ENCODE peak calls at places on chromosome 9, in five cellular contexts. S is Peyer's patch, O is fibroblast of lung, W is heart right ventricle, N is DND-41. T is an unnamed sample. For H3K36me3, the result is how much of the 10 kb centered on the place peaks cover.

GRCh38 chr9:133973791-133974630 is 18.1 kb downstream of the VAV2 start:
- DNase-seq in S (peak), O (no peak), W (no peak), N (no peak), T (no peak)

GRCh38 chr9:131701789-131702337 is 38.0 kb downstream of the RAPGEF1 start:
- DNase-seq in S (no peak), O (no peak), W (no peak), N (no peak), T (no peak)

GRCh38 chr9:81074261-81074660 is 615.1 kb downstream of the TLE1 start:
- DNase-seq in S (no peak), O (no peak), W (no peak), N (no peak), T (no peak)

GRCh38 chr9:93355827-93356226 is 95.7 kb upstream of the FAM120A start:
- DNase-seq in S (no peak), O (no peak), W (no peak), N (no peak), T (no peak)

GRCh38 chr9:908806-909205 is 67.3 kb downstream of the DMRT1 start:
- DNase-seq in S (no peak), O (no peak), W (no peak), N (no peak), T (no peak)

GRCh38 chr9:673966-674526 is 167.5 kb upstream of the DMRT1 start:
- DNase-seq in S (no peak), O (no peak), W (no peak), N (no peak), T (no peak)

GRCh38 chr9:112378441-112379176 is 1.3 kb upstream of the HSDL2 start:
- DNase-seq in S (peak), O (no peak), W (no peak), N (peak), T (no peak)

GRCh38 chr9:87792831-87793288 is 66.9 kb downstream of the CTSL start:
- DNase-seq in S (no peak), O (peak), W (peak), N (no peak), T (peak)

GRCh38 chr9:91678807-91679206 is 255.2 kb upstream of the NFIL3 start:
- DNase-seq in S (no peak), O (no peak), W (no peak), N (no peak), T (no peak)

GRCh38 chr9:133103183-133103986 is 17.7 kb downstream of the RALGDS start:
- DNase-seq in S (peak), O (peak), W (peak), N (peak), T (no peak)

GRCh38 chr9:113589890-113590289 is 126.4 kb downstream of the RGS3 start:
- DNase-seq in S (no peak), O (peak), W (no peak), N (no peak), T (no peak)

GRCh38 chr9:27154923-27155322 is 45.9 kb downstream of the TEK start:
- DNase-seq in S (no peak), O (peak), W (no peak), N (no peak), T (peak)

GRCh38 chr9:33852216-33852826 is 35.4 kb downstream of the UBE2R2 start:
- DNase-seq in S (peak), O (peak), W (peak), N (no peak), T (no peak)

GRCh38 chr9:120353501-120353900 is 226.5 kb downstream of the CDK5RAP2 start:
- DNase-seq in S (no peak), O (peak), W (no peak), N (no peak), T (peak)

GRCh38 chr9:119834064-119834620 is 464.9 kb upstream of the BRINP1 start:
- DNase-seq in S (no peak), O (no peak), W (no peak), N (no peak), T (no peak)

GRCh38 chr9:131302244-131303075 is 12.9 kb downstream of the PLPP7 start:
- DNase-seq in S (no peak), O (no peak), W (no peak), N (no peak), T (no peak)

GRCh38 chr9:734831-735511 is 106.5 kb upstream of the DMRT1 start:
- DNase-seq in S (no peak), O (peak), W (peak), N (no peak), T (peak)

GRCh38 chr9:20463823-20464222 is 158.5 kb downstream of the MLLT3 start:
- DNase-seq in S (no peak), O (no peak), W (no peak), N (no peak), T (no peak)

GRCh38 chr9:86042226-86042625 is 57.1 kb downstream of the GOLM1 start:
- DNase-seq in S (no peak), O (no peak), W (no peak), N (no peak), T (no peak)

GRCh38 chr9:89436963-89437625 is 60.8 kb downstream of the SEMA4D start:
- DNase-seq in S (peak), O (no peak), W (no peak), N (no peak), T (no peak)

GRCh38 chr9:110808599-110808980 is 140.0 kb downstream of the MUSK start:
- DNase-seq in S (no peak), O (no peak), W (no peak), N (no peak), T (no peak)

GRCh38 chr9:96674914-96675538 is 19.9 kb upstream of the PRXL2C start:
- DNase-seq in S (no peak), O (peak), W (no peak), N (no peak), T (no peak)

GRCh38 chr9:16023466-16023865 is 470.6 kb downstream of the CCDC171 start:
- DNase-seq in S (no peak), O (peak), W (no peak), N (no peak), T (no peak)

GRCh38 chr9:7656648-7657047 is 142.9 kb downstream of the DMAC1 start:
- DNase-seq in S (no peak), O (peak), W (peak), N (no peak), T (no peak)

GRCh38 chr9:4298255-4299005 is 1.4 kb downstream of the GLIS3 start:
- DNase-seq in S (peak), O (no peak), W (peak), N (no peak), T (no peak)

GRCh38 chr9:88835038-88835466 is 156.2 kb upstream of the S1PR3 start:
- DNase-seq in S (no peak), O (peak), W (no peak), N (peak), T (no peak)

GRCh38 chr9:75200892-75201470 is 112.7 kb downstream of the OSTF1 start:
- DNase-seq in S (no peak), O (peak), W (no peak), N (no peak), T (no peak)

GRCh38 chr9:131347376-131348020 is 46.4 kb upstream of the PRRC2B start:
- DNase-seq in S (no peak), O (no peak), W (no peak), N (no peak), T (no peak)

GRCh38 chr9:136562746-136563506 is 17.1 kb upstream of the NOTCH1 start:
- DNase-seq in S (no peak), O (no peak), W (no peak), N (peak), T (no peak)

GRCh38 chr9:88990721-88991065 is 575 bp upstream of the S1PR3 start:
- DNase-seq in S (no peak), O (no peak), W (no peak), N (no peak), T (no peak)

GRCh38 chr9:113541019-113541900 is 77.7 kb downstream of the RGS3 start:
- DNase-seq in S (no peak), O (peak), W (peak), N (no peak), T (no peak)

GRCh38 chr9:116153765-116154333 is at the start of gene PAPPA:
- DNase-seq in S (no peak), O (no peak), W (no peak), N (no peak), T (no peak)

GRCh38 chr9:83132768-83133167 is 69.8 kb upstream of the RASEF start:
- DNase-seq in S (no peak), O (no peak), W (no peak), N (no peak), T (no peak)

DNA sequence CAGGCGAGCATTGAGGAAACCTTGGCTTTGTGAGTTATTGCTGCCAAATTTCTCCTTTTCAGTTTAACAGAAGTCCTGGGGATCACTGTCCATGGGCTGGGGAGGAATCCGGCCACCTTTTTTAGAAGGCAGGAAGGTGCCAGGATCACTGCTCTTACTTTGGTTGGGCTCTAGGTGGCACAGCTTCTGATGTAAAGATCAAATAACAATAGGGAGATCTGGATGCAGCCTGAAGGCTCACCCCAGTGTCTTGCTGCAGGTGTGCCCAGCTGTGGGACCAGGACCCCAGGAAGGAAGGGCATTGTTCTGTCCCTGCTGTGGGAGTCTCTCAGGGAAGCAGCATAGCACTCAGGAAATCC is 69.5 kb downstream of the DAB2IP start:
- DNase-seq in S (no peak), O (no peak), W (no peak), N (no peak), T (no peak)
- TF ChIP-seq CTCF in S (peak), O (no peak), W (no peak), N (peak), T (peak)

DNA sequence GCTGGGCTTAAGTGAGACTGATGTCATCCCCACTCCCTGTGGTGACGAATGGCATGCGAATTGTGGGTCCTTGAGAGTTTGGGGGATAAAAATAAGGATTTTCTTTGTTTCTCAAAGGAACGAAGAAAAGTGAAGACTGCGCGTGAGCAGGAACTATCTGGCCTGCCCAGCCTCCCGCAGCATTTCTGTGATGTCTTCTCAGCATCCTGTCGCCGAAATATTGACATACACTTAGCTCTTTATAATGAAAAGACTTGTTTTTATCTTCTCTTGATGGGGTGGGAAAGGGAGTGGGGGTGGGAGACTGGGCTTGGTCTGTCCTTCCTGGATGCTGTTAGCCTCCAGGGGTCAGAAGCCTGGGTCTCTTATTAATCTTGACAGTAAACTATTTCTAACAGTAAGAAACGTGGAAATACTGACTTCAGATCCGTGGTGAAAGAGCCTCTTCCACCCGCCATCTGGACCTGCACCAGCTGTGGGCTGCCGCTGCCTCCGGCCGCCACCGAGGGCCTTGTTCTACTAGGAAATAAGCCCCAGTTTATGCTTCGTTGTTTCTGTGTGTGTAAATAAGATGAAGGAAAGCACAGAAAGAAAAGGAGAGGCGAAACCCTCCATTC is 239.6 kb downstream of the FANCC start:
- DNase-seq in S (no peak), O (no peak), W (no peak), N (no peak), T (no peak)
- H3K36me3 ChIP-seq in S (under half), O (under half), W (half or more), N (under half), T (under half)

GRCh38 chr9:37667706-37668672 is 17.2 kb downstream of the FRMPD1 start:
- DNase-seq in S (no peak), O (no peak), W (no peak), N (no peak), T (no peak)
- H3K4me3 ChIP-seq in S (no peak), O (no peak), W (no peak), N (no peak), T (no peak)

GRCh38 chr9:5427005-5427404 is 10.7 kb downstream of the PLGRKT start:
- DNase-seq in S (no peak), O (no peak), W (no peak), N (no peak), T (no peak)

GRCh38 chr9:5428172-5428571 is 9.6 kb downstream of the PLGRKT start:
- DNase-seq in S (no peak), O (no peak), W (no peak), N (no peak), T (no peak)

GRCh38 chr9:5429873-5430564 is 7.7 kb downstream of the PLGRKT start:
- DNase-seq in S (no peak), O (no peak), W (no peak), N (no peak), T (no peak)

GRCh38 chr9:5428794-5429528 is 8.8 kb downstream of the PLGRKT start:
- DNase-seq in S (no peak), O (no peak), W (no peak), N (no peak), T (no peak)

GRCh38 chr9:5430912-5431311 is 6.8 kb downstream of the PLGRKT start:
- DNase-seq in S (no peak), O (no peak), W (no peak), N (no peak), T (no peak)
- TF ChIP-seq CTCF in S (no peak), O (no peak), W (no peak), N (no peak), T (peak)

DNA sequence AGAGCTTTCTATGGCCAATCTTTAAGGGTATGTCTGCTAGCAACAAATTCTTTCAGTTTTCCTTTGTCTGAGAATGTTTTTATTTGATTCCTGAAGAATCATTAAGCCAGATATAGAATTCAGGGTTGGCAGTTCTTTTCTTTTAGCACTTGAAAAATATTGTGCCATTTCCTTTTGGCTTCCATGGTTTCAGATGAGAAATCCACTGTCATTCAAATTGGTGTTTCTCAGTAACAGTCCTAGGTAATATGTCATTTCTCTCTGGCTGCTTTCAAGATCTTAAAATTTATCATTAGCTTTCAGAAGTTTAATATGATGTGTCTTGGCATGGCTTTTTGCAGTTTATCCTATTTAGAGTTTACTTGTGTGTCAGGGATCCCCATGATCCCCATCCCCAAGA is 67.7 kb downstream of the TEX10 start:
- DNase-seq in S (no peak), O (no peak), W (no peak), N (no peak), T (no peak)
- H3K36me3 ChIP-seq in S (under half), O (under half), W (half or more), N (half or more), T (under half)

GRCh38 chr9:129619787-129620668 is 873 bp downstream of the C9orf50 start:
- DNase-seq in S (no peak), O (no peak), W (no peak), N (peak), T (no peak)
- H3K4me3 ChIP-seq in S (peak), O (peak), W (peak), N (peak), T (peak)

T was measured in BJ.